ENCODE peak calls at places on chromosomes 2 and 18, in five cellular contexts. R is uterus; K is foreskin keratinocyte; Z is CD4-positive, alpha-beta memory T cell; L is pancreas. M is an unnamed sample.

GRCh38 chr2:189674374-189675112 is at the start of gene ANKAR:
- DNase-seq in R (peak; percentile 91), K (peak; percentile 77), Z (peak; percentile 81), L (peak; percentile 93), M (peak; percentile 74)

GRCh38 chr18:57859314-57859713 is 56.2 kb upstream of the ATP8B1 start:
- DNase-seq in R (no peak), K (peak; percentile 27), Z (no peak), L (no peak), M (no peak)

GRCh38 chr2:174524525-174524924 is 37.7 kb upstream of the GPR155 start:
- DNase-seq in R (no peak), K (no peak), Z (no peak), L (no peak), M (no peak)

GRCh38 chr2:72289283-72289682 is 141.6 kb upstream of the CYP26B1 start:
- DNase-seq in R (no peak), K (peak; percentile 57), Z (no peak), L (no peak), M (no peak)

GRCh38 chr2:88811238-88811637 is 119.8 kb downstream of the RPIA start:
- DNase-seq in R (no peak), K (no peak), Z (no peak), L (no peak), M (no peak)

GRCh38 chr2:20156826-20157605 is 67.9 kb downstream of the SDC1 start:
- DNase-seq in R (no peak), K (no peak), Z (no peak), L (no peak), M (no peak)

GRCh38 chr2:73418343-73418742 is 32.7 kb downstream of the ALMS1 start:
- DNase-seq in R (peak; percentile 82), K (peak; percentile 23), Z (no peak), L (peak; percentile 43), M (no peak)

GRCh38 chr2:215505044-215505786 is 69.3 kb upstream of the FN1 start:
- DNase-seq in R (no peak), K (no peak), Z (no peak), L (no peak), M (no peak)

GRCh38 chr2:207935991-207936370 is 89.3 kb downstream of the PLEKHM3 start:
- DNase-seq in R (no peak), K (no peak), Z (no peak), L (no peak), M (no peak)

GRCh38 chr18:39178171-39178570 is 1612.6 kb upstream of the CELF4 start:
- DNase-seq in R (no peak), K (no peak), Z (no peak), L (no peak), M (no peak)

GRCh38 chr2:240556553-240557100 is 1.2 kb downstream of the ANKMY1 start:
- DNase-seq in R (peak; percentile 17), K (no peak), Z (peak; percentile 68), L (peak; percentile 34), M (peak; percentile 83)

GRCh38 chr2:26623541-26624497 is 17.3 kb downstream of the CIB4 start:
- DNase-seq in R (no peak), K (no peak), Z (no peak), L (no peak), M (no peak)

GRCh38 chr2:71306762-71307161 is 24.8 kb upstream of the ZNF638 start:
- DNase-seq in R (no peak), K (peak; percentile 40), Z (no peak), L (no peak), M (no peak)

GRCh38 chr2:183868707-183869106 is 729.6 kb upstream of the ZNF804A start:
- DNase-seq in R (no peak), K (peak; percentile 84), Z (no peak), L (no peak), M (no peak)

GRCh38 chr2:16255120-16255519 is 314.8 kb downstream of the MYCN start:
- DNase-seq in R (no peak), K (no peak), Z (no peak), L (no peak), M (no peak)

GRCh38 chr2:220002699-220003098 is 375.3 kb downstream of the SLC4A3 start:
- DNase-seq in R (no peak), K (no peak), Z (no peak), L (no peak), M (no peak)

GRCh38 chr18:12027046-12027445 is 45.7 kb downstream of the IMPA2 start:
- DNase-seq in R (no peak), K (peak; percentile 52), Z (no peak), L (peak; percentile 91), M (no peak)

GRCh38 chr18:11553098-11553940 is 56.1 kb upstream of the SLC35G4 start:
- DNase-seq in R (no peak), K (peak; percentile 32), Z (peak; percentile 30), L (no peak), M (peak; percentile 6)

GRCh38 chr2:158667567-158667966 is 127.5 kb upstream of the DAPL1 start:
- DNase-seq in R (no peak), K (peak; percentile 79), Z (no peak), L (no peak), M (no peak)

GRCh38 chr2:207511851-207512250 is 17.9 kb upstream of the CREB1 start:
- DNase-seq in R (no peak), K (no peak), Z (no peak), L (no peak), M (no peak)

DNA sequence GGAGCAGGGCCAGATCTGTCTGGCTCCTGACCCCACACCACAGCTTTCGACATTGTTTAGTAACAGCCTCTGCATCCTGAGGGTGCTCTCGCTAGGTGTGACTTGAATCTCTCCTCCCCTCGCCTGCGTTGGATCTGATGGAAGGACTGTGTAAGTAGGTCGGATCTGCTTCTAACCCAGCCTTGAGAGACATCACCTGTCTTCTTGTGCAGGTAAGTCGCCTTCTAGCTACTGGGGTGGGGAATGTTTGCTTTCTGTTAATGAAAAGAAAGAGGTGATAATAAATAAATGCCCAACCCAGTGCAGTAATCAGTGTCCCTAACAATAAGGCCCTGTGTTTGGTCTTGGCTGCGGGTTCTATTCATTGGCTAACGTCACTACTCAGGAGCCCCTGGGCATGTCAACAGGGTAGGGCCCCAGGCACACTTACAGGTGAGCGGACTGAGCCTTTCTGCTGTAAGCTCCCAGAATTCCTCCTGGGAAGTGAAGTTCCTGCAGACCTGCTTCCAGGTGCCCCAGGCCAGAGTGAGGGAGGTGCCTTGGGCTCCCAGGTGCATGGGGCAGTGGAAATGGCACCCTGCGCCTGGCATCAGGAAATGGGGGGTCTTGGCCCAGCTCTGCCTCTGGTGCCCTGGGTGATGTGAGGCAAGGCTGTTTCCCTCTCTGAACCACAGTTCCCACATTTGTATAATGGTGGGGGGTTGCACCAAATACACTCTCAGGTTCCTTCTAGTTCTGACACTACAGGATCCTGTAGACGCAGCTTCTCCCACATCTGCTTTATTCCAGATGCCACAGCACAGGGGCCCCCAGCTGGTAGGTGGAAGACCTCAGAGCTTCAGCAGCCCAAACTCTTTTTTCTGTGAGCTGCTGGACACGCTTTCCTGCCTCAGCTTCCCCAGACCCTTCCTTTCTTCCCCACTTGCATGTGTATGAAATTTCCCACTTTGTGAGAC is 11.2 kb upstream of the FOSL2 start:
- DNase-seq in R (no peak), K (no peak), Z (no peak), L (no peak), M (no peak)
- H3K4me1 ChIP-seq in R (no peaks in the 10 kb centered on the region), K (peaks cover 21% of the 10 kb centered on the region), Z (peaks cover 28% of the 10 kb centered on the region), L (peaks cover 3% of the 10 kb centered on the region), M (peaks cover 28% of the 10 kb centered on the region)

GRCh38 chr2:144131042-144131441 is 388.9 kb downstream of the ZEB2 start:
- DNase-seq in R (no peak), K (peak; percentile 22), Z (no peak), L (no peak), M (no peak)

GRCh38 chr2:144130551-144130950 is 389.4 kb downstream of the ZEB2 start:
- DNase-seq in R (no peak), K (no peak), Z (no peak), L (no peak), M (no peak)

GRCh38 chr2:144132357-144132756 is 387.6 kb downstream of the ZEB2 start:
- DNase-seq in R (no peak), K (peak; percentile 83), Z (no peak), L (no peak), M (no peak)

GRCh38 chr2:144136297-144136696 is 383.6 kb downstream of the ZEB2 start:
- DNase-seq in R (no peak), K (no peak), Z (no peak), L (no peak), M (no peak)

DNA sequence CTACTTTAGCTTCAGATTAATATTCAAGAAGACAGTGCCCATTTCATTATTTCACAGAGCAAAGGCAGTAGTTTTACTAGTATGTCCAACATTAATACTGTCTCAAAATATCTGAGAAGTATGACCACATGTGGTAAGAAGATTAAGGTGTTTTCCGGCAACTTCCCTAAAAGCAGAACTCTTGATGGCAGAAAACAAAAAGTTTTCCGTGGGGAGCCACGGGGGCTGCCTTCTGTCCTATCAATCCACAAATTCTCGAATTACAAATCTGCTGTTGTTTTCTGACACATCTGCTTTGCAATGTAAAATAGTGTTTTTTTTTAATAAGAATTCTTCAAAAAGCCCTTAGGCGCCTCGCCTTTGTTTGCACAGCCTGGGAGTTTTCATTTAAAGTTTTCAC is 386.0 kb downstream of the ZEB2 start:
- DNase-seq in R (no peak), K (no peak), Z (no peak), L (no peak), M (no peak)
- H3K4me1 ChIP-seq in R (no peaks in the 10 kb centered on the region), K (no peaks in the 10 kb centered on the region), Z (no peaks in the 10 kb centered on the region), L (no peaks in the 10 kb centered on the region), M (no peaks in the 10 kb centered on the region)

DNA sequence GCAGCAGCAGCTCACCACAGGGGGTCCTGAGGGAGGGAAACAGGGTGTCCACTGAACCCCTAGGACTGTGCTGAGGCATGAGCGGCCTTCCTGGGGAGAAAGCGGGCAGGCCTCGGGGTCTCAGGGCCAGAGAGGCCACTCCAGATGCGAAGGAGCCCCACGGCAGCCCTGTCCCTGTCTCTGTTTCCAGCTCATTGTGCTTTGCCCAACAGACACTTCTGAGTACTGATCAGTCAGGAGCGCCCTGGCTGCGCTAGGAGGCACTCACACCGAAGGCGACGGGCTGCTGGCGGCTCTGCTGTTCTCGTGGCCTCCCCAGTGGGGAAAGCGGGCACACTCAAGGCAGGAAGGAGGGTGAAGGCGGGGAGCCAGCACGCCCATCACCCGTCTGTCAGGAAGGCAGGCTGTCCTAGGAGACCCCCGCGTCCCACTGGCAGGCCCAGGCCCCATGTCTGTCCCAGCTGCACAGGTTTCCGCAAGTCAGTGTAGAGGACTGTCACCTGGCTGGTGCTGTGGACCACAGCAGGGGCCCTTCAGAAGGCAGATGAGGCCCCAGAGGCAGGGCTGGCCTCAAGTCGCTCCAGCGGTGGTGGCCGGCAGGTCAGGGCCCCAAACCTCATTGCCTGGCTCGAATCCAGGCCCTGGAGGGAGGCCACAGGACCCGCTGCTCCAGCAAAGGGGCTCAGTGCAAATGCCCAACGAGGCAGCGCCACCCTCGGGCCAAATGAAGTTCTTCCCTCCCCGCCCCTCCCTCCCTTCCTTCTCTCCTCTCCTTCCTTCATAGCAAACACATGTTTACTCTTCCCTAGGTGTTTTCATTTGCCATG is 6.8 kb downstream of the ESPNL start:
- DNase-seq in R (peak; percentile 15), K (no peak), Z (no peak), L (peak; percentile 51), M (no peak)
- H3K4me1 ChIP-seq in R (no peaks in the 10 kb centered on the region), K (no peaks in the 10 kb centered on the region), Z (no peaks in the 10 kb centered on the region), L (no peaks in the 10 kb centered on the region), M (no peaks in the 10 kb centered on the region)

GRCh38 chr2:25521665-25522387 is 151.6 kb downstream of the DTNB start:
- DNase-seq in R (no peak), K (peak; percentile 63), Z (peak; percentile 69), L (no peak), M (peak; percentile 9)

GRCh38 chr2:25524507-25524906 is 148.9 kb downstream of the DTNB start:
- DNase-seq in R (no peak), K (no peak), Z (no peak), L (no peak), M (no peak)

GRCh38 chr2:25517701-25518100 is 155.7 kb downstream of the DTNB start:
- DNase-seq in R (no peak), K (no peak), Z (no peak), L (no peak), M (no peak)

GRCh38 chr2:25523060-25523459 is 150.3 kb downstream of the DTNB start:
- DNase-seq in R (no peak), K (no peak), Z (no peak), L (no peak), M (no peak)

GRCh38 chr2:25521126-25521525 is 152.3 kb downstream of the DTNB start:
- DNase-seq in R (no peak), K (no peak), Z (no peak), L (no peak), M (no peak)
- H3K4me1 ChIP-seq in R (no peaks in the 10 kb centered on the region), K (peaks cover 11% of the 10 kb centered on the region), Z (peaks cover 10% of the 10 kb centered on the region), L (no peaks in the 10 kb centered on the region), M (peaks cover 5% of the 10 kb centered on the region)

M was measured in CD8-positive, alpha-beta memory T cell.